ENCODE peak calls at places on chromosome 17, in eight cellular contexts. N is GM12865; C is fibroblast of pulmonary artery; Y is OCI-LY7; V is RWPE1; L is upper lobe of right lung; O is CD8-positive, alpha-beta T cell; H is CD4-positive, alpha-beta T cell. D is an unnamed sample.
A peak's percentile ranks its signal among the peaks of the same experiment; 100 is the strongest.

GRCh38 chr17:44761932-44762810 is 3.4 kb downstream of the ADAM11 start:
- DNase-seq in L (no peak), C (no peak), N (no peak), O (no peak), Y (no peak), V (no peak), H (no peak), D (no peak)

GRCh38 chr17:10276436-10276835 is 78.0 kb upstream of the GAS7 start:
- DNase-seq in V (no peak), N (no peak), Y (no peak), L (no peak), H (no peak), C (no peak), O (no peak), D (no peak)

GRCh38 chr17:1289695-1290094 is 10.2 kb downstream of the TRARG1 start:
- DNase-seq in N (no peak), O (no peak), V (no peak), Y (no peak), H (no peak), L (no peak), C (no peak), D (no peak)

GRCh38 chr17:40157972-40158371 is 17.6 kb downstream of the CASC3 start:
- DNase-seq in O (no peak), C (no peak), L (no peak), N (no peak), H (no peak), Y (no peak), V (no peak), D (no peak)

GRCh38 chr17:42676424-42677011 is at the start of gene PLEKHH3:
- DNase-seq in V (no peak), H (no peak), O (no peak), C (no peak), Y (peak; percentile 59), N (peak; percentile 43), L (no peak), D (peak; percentile 21)

GRCh38 chr17:41421116-41421515 is 3.3 kb downstream of the KRT37 start:
- DNase-seq in Y (no peak), L (no peak), H (no peak), O (no peak), C (peak; percentile 13), N (no peak), V (peak; percentile 70), D (peak; percentile 79)

GRCh38 chr17:64658931-64659330 is 3.2 kb downstream of the SMURF2 start:
- DNase-seq in C (peak; percentile 76), L (no peak), V (no peak), Y (no peak), H (no peak), N (no peak), O (no peak), D (peak; percentile 69)

GRCh38 chr17:72525225-72525988 is 404.6 kb downstream of the SOX9 start:
- DNase-seq in L (no peak), C (no peak), N (no peak), H (no peak), Y (no peak), O (no peak), V (no peak), D (no peak)

GRCh38 chr17:6153416-6153815 is 83.2 kb downstream of the WSCD1 start:
- DNase-seq in O (no peak), H (no peak), V (no peak), N (no peak), L (no peak), C (no peak), Y (no peak), D (no peak)

GRCh38 chr17:67606896-67607604 is 110.7 kb upstream of the NOL11 start:
- DNase-seq in Y (no peak), C (peak; percentile 28), H (no peak), N (no peak), O (no peak), L (no peak), V (no peak), D (no peak)

GRCh38 chr17:56613131-56613530 is 19.6 kb downstream of the NOG start:
- DNase-seq in H (no peak), N (no peak), L (no peak), C (no peak), Y (no peak), O (no peak), V (no peak), D (no peak)

GRCh38 chr17:76077582-76078110 is 1.3 kb upstream of the ZACN start:
- DNase-seq in C (no peak), V (no peak), L (peak; percentile 35), O (no peak), Y (peak; percentile 39), H (no peak), N (no peak), D (no peak)

GRCh38 chr17:76076765-76077581 is 2.0 kb upstream of the ZACN start:
- DNase-seq in L (peak; percentile 69), O (peak; percentile 72), N (no peak), Y (no peak), C (no peak), V (no peak), H (peak; percentile 52), D (no peak)

GRCh38 chr17:76074390-76075363 is at the start of gene GALR2:
- DNase-seq in N (no peak), V (no peak), O (no peak), C (no peak), H (no peak), L (peak; percentile 61), Y (no peak), D (no peak)

GRCh38 chr17:76076100-76076764 is 1.7 kb downstream of the GALR2 start:
- DNase-seq in O (no peak), H (no peak), N (no peak), Y (no peak), L (peak; percentile 60), C (no peak), V (no peak), D (no peak)

GRCh38 chr17:76075364-76076099 is 951 bp downstream of the GALR2 start:
- DNase-seq in N (no peak), O (no peak), H (no peak), C (no peak), V (no peak), L (peak; percentile 61), Y (no peak), D (no peak)
- TF ChIP-seq CTCF in N (no peak), O (no peak), H (no peak), C (no peak), V (no peak), L (no peak), Y (no peak), D (no peak)

DNA sequence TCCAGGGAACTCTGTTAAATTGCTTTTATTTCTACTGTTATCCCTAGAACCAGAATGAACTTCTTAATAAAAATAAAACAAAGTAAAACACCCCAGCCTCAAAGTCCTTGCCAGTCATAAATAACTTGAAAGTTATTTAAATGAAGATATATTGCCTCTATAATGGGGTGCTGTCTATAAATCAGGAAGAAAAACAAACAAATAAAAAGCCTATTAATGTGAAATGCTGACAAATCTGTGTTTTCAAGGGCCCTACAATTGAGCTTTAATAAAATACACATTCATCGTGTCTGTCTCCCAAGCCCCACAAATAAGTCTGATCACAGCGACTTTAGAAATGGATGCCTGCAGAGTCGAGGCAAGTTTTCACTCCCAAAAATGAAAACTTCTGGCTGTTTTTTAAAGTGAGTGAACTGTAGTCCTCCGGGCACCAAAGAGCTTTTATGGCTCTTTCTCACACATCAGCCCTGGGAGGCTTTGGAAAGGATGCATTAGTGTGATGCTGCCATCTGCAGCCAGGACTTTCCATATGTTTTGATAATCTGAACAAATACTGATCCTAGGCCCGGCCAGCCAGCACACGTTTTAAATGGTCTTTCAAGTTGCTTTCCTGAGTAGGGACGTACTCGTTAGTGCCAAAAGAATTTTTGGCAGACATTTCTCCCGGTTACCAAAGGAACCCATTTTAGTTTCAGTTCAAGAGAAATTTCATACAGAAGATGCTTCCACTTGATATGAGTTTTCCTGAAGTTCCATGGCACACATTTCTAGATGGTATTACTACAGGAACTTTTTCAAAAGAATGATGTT is 16.3 kb downstream of the NACA2 start:
- DNase-seq in V (peak; percentile 51), Y (peak; percentile 65), L (no peak), C (peak; percentile 41), N (peak; percentile 6), H (no peak), O (no peak), D (peak; percentile 65)
- TF ChIP-seq CTCF in V (peak; percentile 34), Y (peak; percentile 73), L (no peak), C (peak; percentile 27), N (no peak), H (no peak), O (no peak), D (peak; percentile 69)

DNA sequence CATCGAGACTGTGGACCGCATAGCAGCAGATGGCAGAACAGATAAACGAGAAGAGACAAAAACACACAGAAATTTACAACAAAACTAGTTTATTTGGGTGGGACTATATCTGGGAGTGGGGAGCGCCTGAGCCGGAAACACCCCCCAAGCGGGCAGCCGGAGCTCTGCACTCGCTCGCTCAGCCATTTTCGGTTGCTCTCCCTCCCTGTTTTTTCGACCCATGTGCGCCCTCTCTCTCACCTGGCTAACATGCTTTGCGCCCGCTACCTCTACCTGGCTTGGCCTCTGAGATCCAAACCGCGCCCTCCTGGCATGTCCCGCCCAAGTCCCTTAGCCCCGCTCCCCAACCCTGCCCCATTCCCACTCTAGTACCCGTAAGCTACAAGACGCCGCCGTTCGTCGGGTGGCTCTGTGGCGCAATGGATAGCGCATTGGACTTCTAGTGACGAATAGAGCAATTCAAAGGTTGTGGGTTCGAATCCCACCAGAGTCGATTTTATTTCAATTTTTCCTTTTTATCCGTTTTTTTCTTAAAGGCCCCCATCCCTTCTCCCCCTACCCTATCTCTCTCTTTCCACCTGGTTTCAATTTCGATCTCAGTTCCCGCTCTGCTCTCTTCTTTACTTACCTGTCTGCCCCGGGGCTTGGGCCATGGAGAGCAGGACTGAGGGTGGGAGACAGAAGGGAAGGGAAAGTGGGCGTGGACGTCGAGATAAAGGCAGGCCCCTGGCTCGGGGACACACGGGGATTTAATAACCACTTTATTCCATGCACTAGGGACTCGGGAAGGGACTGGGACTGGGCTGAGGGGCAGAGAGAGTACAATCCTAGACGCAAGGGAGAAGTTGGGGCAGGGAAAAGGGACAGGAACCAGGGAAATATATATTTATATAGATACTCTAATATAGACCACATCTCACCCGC is 2.5 kb upstream of the ALOXE3 start:
- DNase-seq in C (peak; percentile 73), L (peak; percentile 85), Y (peak; percentile 81), H (peak; percentile 62), N (peak; percentile 91), V (peak; percentile 83), O (peak; percentile 73), D (peak; percentile 66)
- TF ChIP-seq CTCF in C (peak; percentile 33), L (peak; percentile 31), Y (peak; percentile 71), H (peak; percentile 33), N (peak; percentile 35), V (peak; percentile 27), O (peak; percentile 54), D (peak; percentile 76)

GRCh38 chr17:28896491-28896883 is 1.0 kb downstream of the FLOT2 start:
- DNase-seq in C (no peak), V (no peak), L (no peak), Y (no peak), N (no peak), H (no peak), O (no peak), D (no peak)

GRCh38 chr17:28895794-28896447 is 1.6 kb downstream of the FLOT2 start:
- DNase-seq in Y (peak; percentile 38), O (no peak), N (no peak), L (peak; percentile 38), C (no peak), V (no peak), H (no peak), D (no peak)

GRCh38 chr17:28898261-28898955 is 875 bp upstream of the FLOT2 start:
- DNase-seq in Y (no peak), V (no peak), H (no peak), L (peak; percentile 54), O (no peak), C (no peak), N (no peak), D (no peak)

GRCh38 chr17:28897769-28898259 is 281 bp upstream of the FLOT2 start:
- DNase-seq in V (no peak), L (no peak), O (peak; percentile 37), Y (no peak), N (no peak), H (no peak), C (no peak), D (no peak)

GRCh38 chr17:28896884-28897768 is at the start of gene FLOT2:
- DNase-seq in N (peak; percentile 59), L (peak; percentile 89), Y (peak; percentile 75), O (peak; percentile 79), V (peak; percentile 92), H (peak; percentile 73), C (peak; percentile 69), D (peak; percentile 19)
- TF ChIP-seq CTCF in N (peak; percentile 36), L (peak; percentile 29), Y (peak; percentile 27), O (peak; percentile 43), V (no peak), H (peak; percentile 60), C (peak; percentile 24), D (peak; percentile 66)